ENCODE peak calls at places on chromosome 2, in six cellular contexts. One of them, this sample, is unnamed.
A peak's percentile ranks its signal among the peaks of the same experiment; 100 is the strongest.

GRCh38 chr2:84958135-84959044 is 12.6 kb upstream of the KCMF1 start:
- DNase-seq in transverse colon: peak; percentile 55
- DNase-seq in IMR-90: peak; percentile 97
- DNase-seq in suprapubic skin: no peak
- DNase-seq in uterus: no peak
- DNase-seq in esophagus squamous epithelium: no peak
- DNase-seq in this sample: no peak

GRCh38 chr2:197097578-197098366 is 171.3 kb upstream of the PGAP1 start:
- DNase-seq in transverse colon: peak; percentile 16
- DNase-seq in IMR-90: peak; percentile 95
- DNase-seq in suprapubic skin: no peak
- DNase-seq in uterus: peak; percentile 88
- DNase-seq in esophagus squamous epithelium: no peak
- DNase-seq in this sample: peak; percentile 56

GRCh38 chr2:80326214-80326613 is 21.7 kb upstream of the LRRTM1 start:
- DNase-seq in transverse colon: no peak
- DNase-seq in IMR-90: peak; percentile 19
- DNase-seq in suprapubic skin: no peak
- DNase-seq in uterus: no peak
- DNase-seq in esophagus squamous epithelium: no peak
- DNase-seq in this sample: no peak

GRCh38 chr2:173218331-173219056 is 136.2 kb upstream of the CDCA7 start:
- DNase-seq in transverse colon: no peak
- DNase-seq in IMR-90: peak; percentile 24
- DNase-seq in suprapubic skin: no peak
- DNase-seq in uterus: no peak
- DNase-seq in esophagus squamous epithelium: no peak
- DNase-seq in this sample: no peak

GRCh38 chr2:196454492-196454891 is 185.0 kb upstream of the CCDC150 start:
- DNase-seq in transverse colon: no peak
- DNase-seq in IMR-90: no peak
- DNase-seq in suprapubic skin: no peak
- DNase-seq in uterus: no peak
- DNase-seq in esophagus squamous epithelium: no peak
- DNase-seq in this sample: no peak

GRCh38 chr2:42901076-42901645 is 108.8 kb upstream of the HAAO start:
- DNase-seq in transverse colon: no peak
- DNase-seq in IMR-90: peak; percentile 75
- DNase-seq in suprapubic skin: no peak
- DNase-seq in uterus: no peak
- DNase-seq in esophagus squamous epithelium: no peak
- DNase-seq in this sample: no peak

GRCh38 chr2:122748552-122749011 is 993.1 kb downstream of the TSN start:
- DNase-seq in transverse colon: no peak
- DNase-seq in IMR-90: no peak
- DNase-seq in suprapubic skin: no peak
- DNase-seq in uterus: no peak
- DNase-seq in esophagus squamous epithelium: no peak
- DNase-seq in this sample: no peak

GRCh38 chr2:127753374-127753773 is 52.1 kb downstream of the SFT2D3 start:
- DNase-seq in transverse colon: no peak
- DNase-seq in IMR-90: no peak
- DNase-seq in suprapubic skin: no peak
- DNase-seq in uterus: no peak
- DNase-seq in esophagus squamous epithelium: no peak
- DNase-seq in this sample: no peak

GRCh38 chr2:141611143-141611571 is 519.7 kb downstream of the LRP1B start:
- DNase-seq in transverse colon: no peak
- DNase-seq in IMR-90: peak; percentile 15
- DNase-seq in suprapubic skin: no peak
- DNase-seq in uterus: no peak
- DNase-seq in esophagus squamous epithelium: no peak
- DNase-seq in this sample: no peak

GRCh38 chr2:238433941-238434845 is 7.5 kb downstream of the ASB1 start:
- DNase-seq in transverse colon: no peak
- DNase-seq in IMR-90: peak; percentile 96
- DNase-seq in suprapubic skin: no peak
- DNase-seq in uterus: no peak
- DNase-seq in esophagus squamous epithelium: no peak
- DNase-seq in this sample: no peak

GRCh38 chr2:155733091-155733870 is 599.2 kb downstream of the NR4A2 start:
- DNase-seq in transverse colon: no peak
- DNase-seq in IMR-90: no peak
- DNase-seq in suprapubic skin: no peak
- DNase-seq in uterus: no peak
- DNase-seq in esophagus squamous epithelium: no peak
- DNase-seq in this sample: no peak

GRCh38 chr2:190415251-190415650 is 7.1 kb downstream of the MFSD6 start:
- DNase-seq in transverse colon: no peak
- DNase-seq in IMR-90: no peak
- DNase-seq in suprapubic skin: no peak
- DNase-seq in uterus: no peak
- DNase-seq in esophagus squamous epithelium: no peak
- DNase-seq in this sample: no peak

GRCh38 chr2:12304494-12305228 is 412.1 kb upstream of the TRIB2 start:
- DNase-seq in transverse colon: peak; percentile 43
- DNase-seq in IMR-90: peak; percentile 34
- DNase-seq in suprapubic skin: no peak
- DNase-seq in uterus: no peak
- DNase-seq in esophagus squamous epithelium: no peak
- DNase-seq in this sample: no peak

GRCh38 chr2:157722580-157723234 is 94.0 kb upstream of the ACVR1C start:
- DNase-seq in transverse colon: no peak
- DNase-seq in IMR-90: peak; percentile 11
- DNase-seq in suprapubic skin: no peak
- DNase-seq in uterus: no peak
- DNase-seq in esophagus squamous epithelium: no peak
- DNase-seq in this sample: no peak

GRCh38 chr2:157895531-157895930 is 19.4 kb upstream of the ACVR1 start:
- DNase-seq in transverse colon: no peak
- DNase-seq in IMR-90: peak; percentile 74
- DNase-seq in suprapubic skin: no peak
- DNase-seq in uterus: no peak
- DNase-seq in esophagus squamous epithelium: no peak
- DNase-seq in this sample: no peak

GRCh38 chr2:228688007-228688645 is 506.6 kb upstream of the SPHKAP start:
- DNase-seq in transverse colon: peak; percentile 14
- DNase-seq in IMR-90: peak; percentile 81
- DNase-seq in suprapubic skin: no peak
- DNase-seq in uterus: no peak
- DNase-seq in esophagus squamous epithelium: no peak
- DNase-seq in this sample: no peak

GRCh38 chr2:109275120-109276040 is 146.4 kb downstream of the SH3RF3 start:
- DNase-seq in transverse colon: no peak
- DNase-seq in IMR-90: no peak
- DNase-seq in suprapubic skin: no peak
- DNase-seq in uterus: no peak
- DNase-seq in esophagus squamous epithelium: no peak
- DNase-seq in this sample: no peak

GRCh38 chr2:172438064-172438421 is 10.7 kb downstream of the ITGA6 start:
- DNase-seq in transverse colon: no peak
- DNase-seq in IMR-90: peak; percentile 22
- DNase-seq in suprapubic skin: peak; percentile 23
- DNase-seq in uterus: no peak
- DNase-seq in esophagus squamous epithelium: no peak
- DNase-seq in this sample: no peak

GRCh38 chr2:7672027-7672684 is 754.9 kb downstream of the RNF144A start:
- DNase-seq in transverse colon: peak; percentile 72
- DNase-seq in IMR-90: peak; percentile 35
- DNase-seq in suprapubic skin: no peak
- DNase-seq in uterus: no peak
- DNase-seq in esophagus squamous epithelium: no peak
- DNase-seq in this sample: no peak

GRCh38 chr2:111189106-111189505 is 68.4 kb downstream of the BCL2L11 start:
- DNase-seq in transverse colon: no peak
- DNase-seq in IMR-90: no peak
- DNase-seq in suprapubic skin: no peak
- DNase-seq in uterus: no peak
- DNase-seq in esophagus squamous epithelium: no peak
- DNase-seq in this sample: no peak

GRCh38 chr2:18899725-18900124 is 310.4 kb upstream of the NT5C1B start:
- DNase-seq in transverse colon: no peak
- DNase-seq in IMR-90: no peak
- DNase-seq in suprapubic skin: no peak
- DNase-seq in uterus: no peak
- DNase-seq in esophagus squamous epithelium: no peak
- DNase-seq in this sample: no peak

GRCh38 chr2:12456293-12457151 is 260.2 kb upstream of the TRIB2 start:
- DNase-seq in transverse colon: peak; percentile 81
- DNase-seq in IMR-90: peak; percentile 99
- DNase-seq in suprapubic skin: peak; percentile 94
- DNase-seq in uterus: peak; percentile 98
- DNase-seq in esophagus squamous epithelium: peak; percentile 36
- DNase-seq in this sample: peak; percentile 94

GRCh38 chr2:170929686-170930050 is 615 bp downstream of the GORASP2 start:
- DNase-seq in transverse colon: peak; percentile 68
- DNase-seq in IMR-90: peak; percentile 26
- DNase-seq in suprapubic skin: peak; percentile 80
- DNase-seq in uterus: peak; percentile 44
- DNase-seq in esophagus squamous epithelium: no peak
- DNase-seq in this sample: peak; percentile 52

GRCh38 chr2:100895402-100895801 is 75.5 kb downstream of the NPAS2 start:
- DNase-seq in transverse colon: peak; percentile 76
- DNase-seq in IMR-90: no peak
- DNase-seq in suprapubic skin: no peak
- DNase-seq in uterus: no peak
- DNase-seq in esophagus squamous epithelium: no peak
- DNase-seq in this sample: peak; percentile 87

GRCh38 chr2:115083216-115083615 is 640.8 kb downstream of the DPP10 start:
- DNase-seq in transverse colon: no peak
- DNase-seq in IMR-90: no peak
- DNase-seq in suprapubic skin: no peak
- DNase-seq in uterus: no peak
- DNase-seq in esophagus squamous epithelium: no peak
- DNase-seq in this sample: no peak

DNA sequence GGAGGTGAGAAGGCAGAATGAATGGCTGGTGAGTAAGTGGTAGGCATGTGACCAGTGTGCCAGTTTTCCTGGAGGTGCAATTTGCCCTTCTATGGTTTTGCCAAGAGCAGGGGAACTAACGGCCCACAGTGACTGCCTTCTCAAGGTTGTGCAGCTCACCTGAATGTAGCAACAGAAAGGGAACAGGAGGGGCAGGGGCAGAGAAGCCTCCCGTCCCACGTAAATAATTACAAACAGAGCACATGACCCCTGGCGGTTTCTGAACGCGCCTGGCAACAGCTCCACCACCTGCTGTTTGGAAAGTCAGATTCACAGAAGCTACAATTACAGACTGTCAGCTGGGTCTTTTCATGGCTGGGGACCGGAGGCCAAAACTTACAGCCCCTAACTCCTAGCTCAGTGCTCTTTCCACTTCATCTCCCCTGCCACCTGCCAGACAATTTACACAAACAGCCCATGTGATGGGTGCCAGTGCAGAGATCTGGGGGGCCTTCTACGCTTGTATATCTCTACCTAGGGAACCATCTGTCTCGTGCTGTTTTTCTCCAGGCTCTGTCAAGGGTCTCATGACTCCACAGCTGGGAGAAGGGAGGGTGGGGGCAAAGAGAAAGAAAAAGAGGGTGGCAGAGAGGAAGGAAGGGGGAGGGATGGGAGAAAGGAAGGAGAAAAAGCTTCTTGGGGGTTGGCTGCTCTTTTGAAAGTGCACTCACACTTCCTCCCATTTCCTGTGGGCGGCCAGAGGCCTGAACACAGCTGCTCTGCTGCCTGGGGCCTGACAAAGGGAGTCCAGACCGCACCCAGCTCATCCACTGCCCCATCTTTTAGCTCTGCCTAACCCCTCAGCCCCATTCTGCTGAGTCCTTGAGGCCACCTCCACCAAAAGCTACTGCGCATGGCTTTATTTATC is 69.5 kb downstream of the POLR1A start:
- DNase-seq in transverse colon: peak; percentile 80
- DNase-seq in IMR-90: peak; percentile 86
- DNase-seq in suprapubic skin: no peak
- DNase-seq in uterus: peak; percentile 85
- DNase-seq in esophagus squamous epithelium: peak; percentile 36
- DNase-seq in this sample: peak; percentile 90
- TF ChIP-seq POLR2A in transverse colon: no peak
- TF ChIP-seq POLR2A in IMR-90: no peak
- TF ChIP-seq POLR2A in suprapubic skin: peak; percentile 42
- TF ChIP-seq POLR2A in uterus: no peak
- TF ChIP-seq POLR2A in esophagus squamous epithelium: peak; percentile 19
- TF ChIP-seq POLR2A in this sample: no peak

GRCh38 chr2:163611557-163611906 is 124.3 kb downstream of the FIGN start:
- DNase-seq in transverse colon: no peak
- DNase-seq in IMR-90: no peak
- DNase-seq in suprapubic skin: no peak
- DNase-seq in uterus: no peak
- DNase-seq in esophagus squamous epithelium: no peak
- DNase-seq in this sample: no peak
- H3K4me3 ChIP-seq in transverse colon: no peak overlapping the region
- H3K4me3 ChIP-seq in IMR-90: no peak overlapping the region
- H3K4me3 ChIP-seq in suprapubic skin: no peak overlapping the region
- H3K4me3 ChIP-seq in uterus: no peak overlapping the region
- H3K4me3 ChIP-seq in esophagus squamous epithelium: no peak overlapping the region
- H3K4me3 ChIP-seq in this sample: no peak overlapping the region

GRCh38 chr2:88136817-88137216 is 9.0 kb upstream of the FABP1 start:
- DNase-seq in transverse colon: no peak
- DNase-seq in IMR-90: no peak
- DNase-seq in suprapubic skin: no peak
- DNase-seq in uterus: no peak
- DNase-seq in esophagus squamous epithelium: no peak
- DNase-seq in this sample: no peak

GRCh38 chr2:88137833-88138232 is 10.0 kb upstream of the FABP1 start:
- DNase-seq in transverse colon: no peak
- DNase-seq in IMR-90: no peak
- DNase-seq in suprapubic skin: no peak
- DNase-seq in uterus: no peak
- DNase-seq in esophagus squamous epithelium: no peak
- DNase-seq in this sample: no peak

GRCh38 chr2:88141952-88142351 is 14.1 kb upstream of the FABP1 start:
- DNase-seq in transverse colon: no peak
- DNase-seq in IMR-90: no peak
- DNase-seq in suprapubic skin: no peak
- DNase-seq in uterus: no peak
- DNase-seq in esophagus squamous epithelium: no peak
- DNase-seq in this sample: no peak

GRCh38 chr2:88139804-88140203 is 11.9 kb upstream of the FABP1 start:
- DNase-seq in transverse colon: no peak
- DNase-seq in IMR-90: no peak
- DNase-seq in suprapubic skin: no peak
- DNase-seq in uterus: no peak
- DNase-seq in esophagus squamous epithelium: no peak
- DNase-seq in this sample: no peak

GRCh38 chr2:88139203-88139702 is 11.4 kb upstream of the FABP1 start:
- DNase-seq in transverse colon: no peak
- DNase-seq in IMR-90: no peak
- DNase-seq in suprapubic skin: no peak
- DNase-seq in uterus: no peak
- DNase-seq in esophagus squamous epithelium: no peak
- DNase-seq in this sample: no peak
- TF ChIP-seq POLR2A in transverse colon: no peak
- TF ChIP-seq POLR2A in IMR-90: no peak
- TF ChIP-seq POLR2A in suprapubic skin: no peak
- TF ChIP-seq POLR2A in uterus: no peak
- TF ChIP-seq POLR2A in esophagus squamous epithelium: no peak
- TF ChIP-seq POLR2A in this sample: no peak

GRCh38 chr2:201871471-201871870 is 65.1 kb downstream of the CDK15 start:
- DNase-seq in transverse colon: no peak
- DNase-seq in IMR-90: no peak
- DNase-seq in suprapubic skin: no peak
- DNase-seq in uterus: no peak
- DNase-seq in esophagus squamous epithelium: no peak
- DNase-seq in this sample: no peak
- H3K4me3 ChIP-seq in transverse colon: no peak overlapping the region
- H3K4me3 ChIP-seq in IMR-90: no peak overlapping the region
- H3K4me3 ChIP-seq in suprapubic skin: no peak overlapping the region
- H3K4me3 ChIP-seq in uterus: no peak overlapping the region
- H3K4me3 ChIP-seq in esophagus squamous epithelium: no peak overlapping the region
- H3K4me3 ChIP-seq in this sample: no peak overlapping the region

This sample was measured in heart left ventricle.